ENCODE peak calls at places on chromosome 5, in four cellular contexts. W is endodermal cell, Q is colonic mucosa, G is MM.1S. C is an unnamed sample.

GRCh38 chr5:137833463-137833862 is 34.2 kb upstream of the MYOT start:
- DNase-seq in G (no peak), W (peak; percentile 57), Q (no peak), C (no peak)

GRCh38 chr5:43039468-43040286 is 442 bp downstream of the ANXA2R start:
- DNase-seq in W (peak; percentile 86), G (peak; percentile 69), Q (peak; percentile 69), C (peak; percentile 81)

GRCh38 chr5:1507961-1508678 is 15.6 kb downstream of the LPCAT1 start:
- DNase-seq in Q (no peak), G (no peak), W (peak; percentile 38), C (peak; percentile 52)

GRCh38 chr5:135429326-135429725 is 17.8 kb downstream of the DCANP1 start:
- DNase-seq in G (no peak), W (no peak), Q (no peak), C (no peak)

GRCh38 chr5:12626556-12626955 is 722.3 kb upstream of the CTNND2 start:
- DNase-seq in Q (no peak), W (no peak), G (no peak), C (no peak)

GRCh38 chr5:134122530-134122929 is 8.0 kb downstream of the TCF7 start:
- DNase-seq in W (no peak), G (peak; percentile 24), Q (no peak), C (no peak)

GRCh38 chr5:90119531-90119940 is 290.0 kb downstream of the CETN3 start:
- DNase-seq in Q (no peak), W (no peak), G (no peak), C (no peak)

GRCh38 chr5:102629827-102630605 is 125.1 kb upstream of the PAM start:
- DNase-seq in W (no peak), Q (no peak), G (no peak), C (no peak)

GRCh38 chr5:150656191-150657132 is 4.6 kb upstream of the MYOZ3 start:
- DNase-seq in Q (peak; percentile 79), G (peak; percentile 68), W (peak; percentile 94), C (peak; percentile 93)

GRCh38 chr5:124230456-124230855 is 516.0 kb downstream of the ZNF608 start:
- DNase-seq in W (no peak), G (no peak), Q (no peak), C (no peak)

GRCh38 chr5:92687793-92688467 is 893.1 kb downstream of the NR2F1-AS1 start:
- DNase-seq in W (peak; percentile 55), Q (no peak), G (no peak), C (no peak)

GRCh38 chr5:16970260-16970659 is 34.2 kb upstream of the MYO10 start:
- DNase-seq in Q (no peak), W (no peak), G (no peak), C (no peak)

GRCh38 chr5:149260761-149261160 is 10.9 kb upstream of the AFAP1L1 start:
- DNase-seq in W (no peak), Q (no peak), G (no peak), C (no peak)
- H3K9ac ChIP-seq in W (no peak overlapping the region), Q (no peak overlapping the region), G (no peak overlapping the region), C (no peak overlapping the region)

DNA sequence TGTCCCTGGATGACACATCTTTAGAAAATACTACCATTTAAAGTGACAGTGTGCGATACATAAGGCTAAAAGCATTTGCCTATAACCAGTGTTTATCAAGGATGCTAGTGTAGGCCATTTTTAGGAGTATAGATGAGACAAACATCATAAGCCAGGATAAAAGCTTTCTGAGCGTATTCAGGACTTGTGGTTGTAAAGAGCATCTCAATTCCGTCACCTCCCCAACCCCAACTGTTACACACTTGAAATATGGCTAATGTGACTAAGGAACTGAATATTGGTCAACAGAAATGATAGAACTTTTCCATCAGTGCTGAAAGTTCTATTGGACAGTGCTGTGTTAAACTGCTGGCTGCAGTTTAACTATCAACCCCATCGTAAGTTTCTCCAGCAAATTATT is 4.5 kb downstream of the SNX18 start:
- DNase-seq in W (no peak), Q (no peak), G (no peak), C (no peak)
- H3K4me1 ChIP-seq in W (peaks cover 25% of the 10 kb centered on the region), Q (no peaks in the 10 kb centered on the region), G (peaks cover 39% of the 10 kb centered on the region), C (peaks cover 36% of the 10 kb centered on the region)

GRCh38 chr5:3836528-3836927 is 240.9 kb downstream of the IRX1 start:
- DNase-seq in G (no peak), W (no peak), Q (no peak), C (no peak)
- H3K36me3 ChIP-seq in G (no peaks in the 10 kb centered on the region), W (no peaks in the 10 kb centered on the region), Q (no peaks in the 10 kb centered on the region), C (no peaks in the 10 kb centered on the region)

DNA sequence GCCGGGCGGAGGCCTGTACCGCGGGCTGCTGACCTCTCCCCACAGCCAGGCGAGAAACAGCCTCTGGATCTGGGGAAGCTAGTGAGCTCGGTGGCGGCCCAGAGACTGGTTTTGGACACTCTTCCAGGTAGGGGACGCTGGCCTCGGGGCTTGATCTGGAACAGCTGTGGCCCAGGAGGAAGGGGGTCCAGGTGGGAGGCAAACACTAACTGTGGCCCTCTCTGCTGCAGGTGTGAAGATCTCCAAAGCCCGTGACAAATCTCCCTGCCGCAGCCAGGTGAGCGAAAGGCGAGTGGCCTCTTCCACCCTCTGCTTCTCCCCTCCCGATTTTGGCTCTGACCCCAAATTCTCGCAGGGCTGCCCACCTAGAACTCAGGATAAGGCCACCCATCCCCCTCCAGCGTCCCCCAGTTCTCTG is 13.1 kb upstream of the SLC34A1 start:
- DNase-seq in Q (no peak), G (no peak), W (no peak), C (no peak)
- H3K9ac ChIP-seq in Q (peak overlapping the region; percentile 34), G (peak overlapping the region; percentile 55), W (peak overlapping the region; percentile 30), C (peak overlapping the region; percentile 85)

DNA sequence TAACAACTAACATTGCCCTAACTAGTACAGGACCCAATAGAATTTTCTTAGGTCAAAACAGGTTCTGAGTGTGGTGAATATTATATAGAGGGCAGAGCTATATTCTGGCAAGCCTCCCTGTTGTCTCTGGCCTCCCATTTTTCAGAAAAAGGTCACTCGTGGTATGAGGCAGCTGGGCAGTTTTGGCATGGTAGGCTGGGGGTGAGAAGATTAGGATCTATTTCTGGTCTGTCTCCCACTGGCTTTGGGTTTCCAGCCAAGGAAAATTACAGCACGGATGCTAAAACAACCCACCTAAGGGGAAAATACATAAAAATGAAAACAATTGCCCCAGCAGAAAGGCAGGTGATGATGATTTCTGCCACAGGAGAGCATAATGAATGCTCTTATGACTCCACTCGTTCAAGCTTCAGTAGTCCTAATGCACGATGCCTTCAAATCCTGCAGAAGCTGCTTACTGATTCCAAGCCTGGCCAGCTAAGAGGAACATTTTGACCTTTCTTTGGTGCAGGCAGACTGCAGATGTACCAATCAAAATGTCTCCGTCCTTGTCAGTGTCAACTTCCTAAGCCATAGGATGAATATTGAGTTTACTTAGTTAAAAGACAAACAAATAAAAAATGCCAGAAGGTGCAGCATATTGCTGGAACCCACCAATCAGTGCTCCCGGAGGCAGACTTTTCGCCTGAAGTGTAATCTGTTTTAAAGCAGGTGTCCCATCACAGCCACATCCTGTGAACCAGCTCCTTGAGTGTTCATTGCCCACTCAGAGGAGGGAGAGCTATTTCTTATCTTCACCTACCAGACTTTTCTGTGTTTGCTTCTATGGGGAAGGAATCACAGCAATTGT is 435.4 kb downstream of the ZSWIM6 start:
- DNase-seq in Q (no peak), G (no peak), W (no peak), C (no peak)
- H3K4me1 ChIP-seq in Q (no peaks in the 10 kb centered on the region), G (no peaks in the 10 kb centered on the region), W (peaks cover 4% of the 10 kb centered on the region), C (no peaks in the 10 kb centered on the region)

GRCh38 chr5:81095835-81096234 is 135.7 kb downstream of the RASGRF2 start:
- DNase-seq in G (no peak), Q (no peak), W (no peak), C (no peak)

GRCh38 chr5:81093536-81094196 is 133.5 kb downstream of the RASGRF2 start:
- DNase-seq in Q (no peak), W (no peak), G (no peak), C (no peak)

GRCh38 chr5:81097733-81098132 is 135.4 kb upstream of the CKMT2 start:
- DNase-seq in W (no peak), G (no peak), Q (no peak), C (no peak)
- H3K36me3 ChIP-seq in W (no peaks in the 10 kb centered on the region), G (no peaks in the 10 kb centered on the region), Q (no peaks in the 10 kb centered on the region), C (no peaks in the 10 kb centered on the region)